ENCODE peak calls at places on chromosome 6, in seven cellular contexts. H is right cardiac atrium; I is SHP77 treated with DMSO at 0.1 percent for 48 hours; P is CD8-positive, alpha-beta T cell; N is aorta; J is ecto neural progenitor cell; A is SJSA1. S is an unnamed sample.

GRCh38 chr6:83119742-83120300 is 52.4 kb downstream of the DOP1A start:
- DNase-seq in H (no peak), I (no peak), P (no peak), N (no peak), J (no peak), A (no peak), S (no peak)

GRCh38 chr6:20632696-20633095 is 98.4 kb downstream of the CDKAL1 start:
- DNase-seq in H (no peak), I (no peak), P (no peak), N (no peak), J (no peak), A (no peak), S (no peak)

GRCh38 chr6:159830481-159831372 is 30.7 kb downstream of the PNLDC1 start:
- DNase-seq in H (no peak), I (no peak), P (no peak), N (no peak), J (no peak), A (no peak), S (peak)

GRCh38 chr6:84804720-84805119 is 40.3 kb upstream of the TBX18 start:
- DNase-seq in H (no peak), I (no peak), P (no peak), N (no peak), J (no peak), A (peak), S (no peak)

GRCh38 chr6:82775361-82775760 is 290.3 kb downstream of the UBE3D start:
- DNase-seq in H (no peak), I (no peak), P (no peak), N (no peak), J (no peak), A (no peak), S (no peak)

GRCh38 chr6:49430866-49431265 is 32.2 kb downstream of the MMUT start:
- DNase-seq in H (no peak), I (no peak), P (no peak), N (no peak), J (no peak), A (no peak), S (no peak)

GRCh38 chr6:105594272-105594671 is 191.4 kb upstream of the PREP start:
- DNase-seq in H (no peak), I (no peak), P (no peak), N (no peak), J (no peak), A (no peak), S (no peak)

GRCh38 chr6:108872001-108872974 is 24.1 kb downstream of the ARMC2 start:
- DNase-seq in H (no peak), I (no peak), P (peak), N (no peak), J (no peak), A (peak), S (no peak)

GRCh38 chr6:50145125-50145524 is 95.4 kb upstream of the DEFB112 start:
- DNase-seq in H (no peak), I (no peak), P (no peak), N (no peak), J (no peak), A (peak), S (no peak)

GRCh38 chr6:168794515-168794914 is 353.5 kb downstream of the SMOC2 start:
- DNase-seq in H (no peak), I (no peak), P (no peak), N (no peak), J (no peak), A (no peak), S (no peak)

GRCh38 chr6:72522735-72523141 is 99.1 kb upstream of the KCNQ5 start:
- DNase-seq in H (no peak), I (peak), P (no peak), N (no peak), J (peak), A (peak), S (no peak)

GRCh38 chr6:73282876-73283275 is 19.9 kb upstream of the KHDC1 start:
- DNase-seq in H (no peak), I (no peak), P (no peak), N (no peak), J (no peak), A (no peak), S (no peak)

GRCh38 chr6:24228681-24229255 is 102.8 kb downstream of the NRSN1 start:
- DNase-seq in H (no peak), I (no peak), P (no peak), N (no peak), J (no peak), A (no peak), S (no peak)

GRCh38 chr6:33128318-33128717 is 52.5 kb downstream of the HLA-DPB1 start:
- DNase-seq in H (no peak), I (no peak), P (no peak), N (no peak), J (no peak), A (no peak), S (no peak)

GRCh38 chr6:45661667-45662066 is 283.9 kb upstream of the SUPT3H start:
- DNase-seq in H (no peak), I (no peak), P (no peak), N (no peak), J (no peak), A (no peak), S (no peak)

GRCh38 chr6:22471369-22471690 is 98.0 kb upstream of the HDGFL1 start:
- DNase-seq in H (no peak), I (peak), P (no peak), N (no peak), J (no peak), A (no peak), S (no peak)

GRCh38 chr6:163341224-163341623 is 73.3 kb upstream of the QKI start:
- DNase-seq in H (no peak), I (no peak), P (no peak), N (no peak), J (no peak), A (no peak), S (no peak)

GRCh38 chr6:157809613-157810012 is 13.4 kb upstream of the SNX9 start:
- DNase-seq in H (no peak), I (no peak), P (no peak), N (no peak), J (no peak), A (no peak), S (no peak)

GRCh38 chr6:157019115-157019628 is 242.0 kb downstream of the ARID1B start:
- DNase-seq in H (no peak), I (no peak), P (no peak), N (no peak), J (no peak), A (peak), S (no peak)

GRCh38 chr6:137655291-137655690 is 161.1 kb upstream of the OLIG3 start:
- DNase-seq in H (no peak), I (no peak), P (no peak), N (no peak), J (no peak), A (no peak), S (no peak)

GRCh38 chr6:157050537-157051280 is 272.6 kb downstream of the TMEM242 start:
- DNase-seq in H (no peak), I (no peak), P (no peak), N (no peak), J (no peak), A (no peak), S (no peak)

GRCh38 chr6:30463651-30464618 is 25.4 kb upstream of the HLA-E start:
- DNase-seq in H (peak), I (no peak), P (peak), N (peak), J (no peak), A (peak), S (no peak)

S was measured in suprapubic skin.